ENCODE peak calls at places on chromosomes 16 and 17, in six cellular contexts. One of them, this sample, is unnamed.

GRCh38 chr16:57589374-57589773 is 39.1 kb upstream of the ADGRG1 start:
- DNase-seq in fibroblast of lung: no peak
- DNase-seq in A549: no peak
- DNase-seq in neural crest cell: no peak
- DNase-seq in ascending aorta: no peak
- DNase-seq in HFFc6: no peak
- DNase-seq in this sample: peak

GRCh38 chr16:56183266-56183665 is 8.0 kb upstream of the GNAO1 start:
- DNase-seq in HFFc6: no peak
- DNase-seq in neural crest cell: no peak
- DNase-seq in A549: no peak
- DNase-seq in ascending aorta: no peak
- DNase-seq in fibroblast of lung: no peak
- DNase-seq in this sample: no peak

GRCh38 chr17:1766382-1767135 is 4.7 kb downstream of the SERPINF1 start:
- DNase-seq in neural crest cell: no peak
- DNase-seq in fibroblast of lung: no peak
- DNase-seq in A549: no peak
- DNase-seq in HFFc6: no peak
- DNase-seq in ascending aorta: no peak
- DNase-seq in this sample: no peak

GRCh38 chr17:18020971-18021370 is 18.0 kb downstream of the ATPAF2 start:
- DNase-seq in ascending aorta: no peak
- DNase-seq in A549: no peak
- DNase-seq in neural crest cell: no peak
- DNase-seq in fibroblast of lung: no peak
- DNase-seq in HFFc6: no peak
- DNase-seq in this sample: no peak

GRCh38 chr17:494601-495195 is 142.1 kb upstream of the RPH3AL start:
- DNase-seq in neural crest cell: no peak
- DNase-seq in ascending aorta: no peak
- DNase-seq in fibroblast of lung: no peak
- DNase-seq in A549: no peak
- DNase-seq in HFFc6: no peak
- DNase-seq in this sample: no peak

GRCh38 chr17:9162275-9162985 is 141.1 kb downstream of the NTN1 start:
- DNase-seq in ascending aorta: peak
- DNase-seq in fibroblast of lung: no peak
- DNase-seq in neural crest cell: peak
- DNase-seq in A549: peak
- DNase-seq in HFFc6: no peak
- DNase-seq in this sample: no peak

GRCh38 chr17:82380860-82381702 is 9.5 kb downstream of the UTS2R start:
- DNase-seq in ascending aorta: no peak
- DNase-seq in neural crest cell: no peak
- DNase-seq in HFFc6: no peak
- DNase-seq in fibroblast of lung: no peak
- DNase-seq in A549: no peak
- DNase-seq in this sample: no peak

GRCh38 chr16:27460663-27461482 is 58.9 kb downstream of the IL21R start:
- DNase-seq in fibroblast of lung: no peak
- DNase-seq in A549: no peak
- DNase-seq in ascending aorta: no peak
- DNase-seq in neural crest cell: no peak
- DNase-seq in HFFc6: no peak
- DNase-seq in this sample: no peak

GRCh38 chr16:2513405-2514332 is at the start of gene ATP6V0C:
- DNase-seq in fibroblast of lung: peak
- DNase-seq in ascending aorta: peak
- DNase-seq in HFFc6: peak
- DNase-seq in A549: peak
- DNase-seq in neural crest cell: peak
- DNase-seq in this sample: peak

GRCh38 chr16:31149894-31150890 is at the start of gene PRSS36:
- DNase-seq in A549: no peak
- DNase-seq in HFFc6: no peak
- DNase-seq in fibroblast of lung: no peak
- DNase-seq in neural crest cell: no peak
- DNase-seq in ascending aorta: no peak
- DNase-seq in this sample: no peak

GRCh38 chr17:18988546-18989173 is 15.9 kb downstream of the FAM83G start:
- DNase-seq in A549: no peak
- DNase-seq in fibroblast of lung: no peak
- DNase-seq in neural crest cell: no peak
- DNase-seq in HFFc6: no peak
- DNase-seq in ascending aorta: no peak
- DNase-seq in this sample: no peak

GRCh38 chr17:43784628-43785101 is 4.4 kb downstream of the CFAP97D1 start:
- DNase-seq in HFFc6: peak
- DNase-seq in A549: no peak
- DNase-seq in fibroblast of lung: peak
- DNase-seq in ascending aorta: no peak
- DNase-seq in neural crest cell: no peak
- DNase-seq in this sample: no peak

GRCh38 chr17:80182118-80182844 is 12.5 kb downstream of the CARD14 start:
- DNase-seq in neural crest cell: no peak
- DNase-seq in HFFc6: no peak
- DNase-seq in fibroblast of lung: no peak
- DNase-seq in ascending aorta: no peak
- DNase-seq in A549: no peak
- DNase-seq in this sample: no peak

GRCh38 chr16:4517812-4518211 is 20.8 kb downstream of the CDIP1 start:
- DNase-seq in A549: peak
- DNase-seq in fibroblast of lung: peak
- DNase-seq in neural crest cell: peak
- DNase-seq in ascending aorta: no peak
- DNase-seq in HFFc6: no peak
- DNase-seq in this sample: no peak

GRCh38 chr17:68740555-68741447 is 139.6 kb upstream of the FAM20A start:
- DNase-seq in ascending aorta: no peak
- DNase-seq in A549: peak
- DNase-seq in fibroblast of lung: no peak
- DNase-seq in neural crest cell: no peak
- DNase-seq in HFFc6: no peak
- DNase-seq in this sample: no peak
- TF ChIP-seq CTCF in ascending aorta: no peak
- TF ChIP-seq CTCF in A549: peak
- TF ChIP-seq CTCF in fibroblast of lung: no peak
- TF ChIP-seq CTCF in neural crest cell: peak
- TF ChIP-seq CTCF in HFFc6: peak
- TF ChIP-seq CTCF in this sample: peak

GRCh38 chr17:46770818-46771600 is 47.5 kb downstream of the WNT3 start:
- DNase-seq in neural crest cell: peak
- DNase-seq in ascending aorta: no peak
- DNase-seq in fibroblast of lung: peak
- DNase-seq in HFFc6: peak
- DNase-seq in A549: peak
- DNase-seq in this sample: no peak
- TF ChIP-seq CTCF in neural crest cell: peak
- TF ChIP-seq CTCF in ascending aorta: no peak
- TF ChIP-seq CTCF in fibroblast of lung: no peak
- TF ChIP-seq CTCF in HFFc6: peak
- TF ChIP-seq CTCF in A549: no peak
- TF ChIP-seq CTCF in this sample: no peak

GRCh38 chr16:81587626-81588160 is 143.1 kb downstream of the CMIP start:
- DNase-seq in neural crest cell: no peak
- DNase-seq in A549: no peak
- DNase-seq in fibroblast of lung: no peak
- DNase-seq in HFFc6: no peak
- DNase-seq in ascending aorta: no peak
- DNase-seq in this sample: no peak

GRCh38 chr16:81588326-81589081 is 143.9 kb downstream of the CMIP start:
- DNase-seq in neural crest cell: no peak
- DNase-seq in A549: no peak
- DNase-seq in HFFc6: no peak
- DNase-seq in fibroblast of lung: no peak
- DNase-seq in ascending aorta: no peak
- DNase-seq in this sample: no peak

GRCh38 chr16:81586421-81586820 is 141.8 kb downstream of the CMIP start:
- DNase-seq in ascending aorta: no peak
- DNase-seq in HFFc6: peak
- DNase-seq in neural crest cell: no peak
- DNase-seq in fibroblast of lung: no peak
- DNase-seq in A549: no peak
- DNase-seq in this sample: no peak

GRCh38 chr16:81585785-81586184 is 141.2 kb downstream of the CMIP start:
- DNase-seq in fibroblast of lung: no peak
- DNase-seq in ascending aorta: no peak
- DNase-seq in neural crest cell: no peak
- DNase-seq in A549: no peak
- DNase-seq in HFFc6: no peak
- DNase-seq in this sample: no peak

GRCh38 chr16:81586976-81587625 is 142.5 kb downstream of the CMIP start:
- DNase-seq in HFFc6: no peak
- DNase-seq in ascending aorta: no peak
- DNase-seq in fibroblast of lung: no peak
- DNase-seq in A549: no peak
- DNase-seq in neural crest cell: no peak
- DNase-seq in this sample: no peak
- TF ChIP-seq CTCF in HFFc6: no peak
- TF ChIP-seq CTCF in ascending aorta: no peak
- TF ChIP-seq CTCF in fibroblast of lung: no peak
- TF ChIP-seq CTCF in A549: no peak
- TF ChIP-seq CTCF in neural crest cell: no peak
- TF ChIP-seq CTCF in this sample: no peak

DNA sequence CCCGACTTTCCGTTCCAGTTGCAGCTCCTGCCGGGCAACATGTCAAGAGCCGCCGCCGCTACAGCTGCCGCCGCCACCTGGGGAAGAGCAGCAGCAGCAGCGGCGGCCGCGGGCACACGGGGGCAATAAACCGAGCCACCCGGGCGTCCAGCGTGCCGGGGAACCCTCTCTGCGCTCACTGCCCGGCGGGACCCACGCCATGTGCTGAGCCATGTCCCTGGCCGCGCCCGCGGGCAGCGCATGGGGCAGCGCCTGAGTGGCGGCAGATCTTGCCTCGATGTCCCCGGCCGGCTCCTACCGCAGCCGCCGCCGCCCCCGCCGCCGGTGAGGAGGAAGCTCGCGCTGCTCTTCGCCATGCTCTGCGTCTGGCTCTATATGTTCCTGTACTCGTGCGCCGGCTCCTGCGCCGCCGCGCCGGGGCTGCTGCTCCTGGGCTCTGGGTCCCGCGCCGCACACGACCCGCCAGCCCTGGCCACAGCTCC is 439 bp downstream of the HS3ST3B1 start:
- DNase-seq in fibroblast of lung: no peak
- DNase-seq in ascending aorta: no peak
- DNase-seq in HFFc6: no peak
- DNase-seq in neural crest cell: no peak
- DNase-seq in A549: peak
- DNase-seq in this sample: no peak
- TF ChIP-seq CTCF in fibroblast of lung: no peak
- TF ChIP-seq CTCF in ascending aorta: no peak
- TF ChIP-seq CTCF in HFFc6: peak
- TF ChIP-seq CTCF in neural crest cell: peak
- TF ChIP-seq CTCF in A549: peak
- TF ChIP-seq CTCF in this sample: no peak

GRCh38 chr16:10743227-10743609 is 424 bp upstream of the NUBP1 start:
- DNase-seq in fibroblast of lung: no peak
- DNase-seq in HFFc6: no peak
- DNase-seq in ascending aorta: no peak
- DNase-seq in neural crest cell: no peak
- DNase-seq in A549: peak
- DNase-seq in this sample: no peak

GRCh38 chr16:10744370-10745030 is 858 bp downstream of the NUBP1 start:
- DNase-seq in ascending aorta: no peak
- DNase-seq in A549: peak
- DNase-seq in fibroblast of lung: no peak
- DNase-seq in neural crest cell: no peak
- DNase-seq in HFFc6: peak
- DNase-seq in this sample: no peak

GRCh38 chr16:10741844-10742243 is 1.8 kb upstream of the NUBP1 start:
- DNase-seq in A549: no peak
- DNase-seq in ascending aorta: no peak
- DNase-seq in fibroblast of lung: peak
- DNase-seq in neural crest cell: no peak
- DNase-seq in HFFc6: no peak
- DNase-seq in this sample: no peak

GRCh38 chr16:10745856-10746255 is 2.2 kb downstream of the NUBP1 start:
- DNase-seq in HFFc6: no peak
- DNase-seq in fibroblast of lung: no peak
- DNase-seq in A549: no peak
- DNase-seq in ascending aorta: no peak
- DNase-seq in neural crest cell: no peak
- DNase-seq in this sample: no peak

DNA sequence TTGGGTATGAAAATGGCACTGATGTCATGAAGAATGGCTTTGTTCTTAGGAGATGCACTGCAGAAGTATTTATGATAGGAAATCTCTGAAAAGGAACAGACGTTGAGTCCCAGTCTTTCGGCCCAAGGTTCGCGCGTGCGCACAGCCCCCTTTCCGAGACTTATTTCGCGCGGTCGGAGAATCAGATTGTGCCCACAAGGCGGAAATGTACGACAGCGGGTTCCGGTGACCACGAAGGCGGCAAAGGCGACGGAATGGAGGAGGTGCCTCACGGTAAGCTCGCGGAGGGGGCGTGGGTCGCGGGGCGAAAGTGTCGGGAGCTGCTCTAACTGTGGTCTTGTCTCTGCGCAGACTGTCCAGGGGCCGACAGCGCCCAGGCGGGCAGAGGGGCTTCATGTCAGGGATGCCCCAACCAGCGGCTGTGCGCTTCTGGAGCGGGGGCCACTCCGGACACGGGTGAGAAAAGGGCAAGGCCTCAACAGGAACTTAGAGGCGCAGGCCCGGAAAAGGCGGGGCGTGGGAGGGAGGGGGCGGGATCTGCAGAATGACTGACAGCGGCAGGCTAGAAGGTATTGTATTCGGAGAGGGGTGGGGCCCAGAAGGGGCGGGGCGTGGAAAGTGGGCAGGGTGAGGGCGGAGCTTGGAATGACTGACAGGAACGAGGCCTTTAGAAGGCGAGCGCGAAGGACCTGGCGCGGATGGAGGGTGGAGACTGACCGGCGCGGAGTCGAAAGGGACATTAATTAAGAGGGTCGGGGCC is at the start of gene NUBP1:
- DNase-seq in HFFc6: peak
- DNase-seq in ascending aorta: peak
- DNase-seq in fibroblast of lung: peak
- DNase-seq in neural crest cell: peak
- DNase-seq in A549: peak
- DNase-seq in this sample: peak
- TF ChIP-seq CTCF in HFFc6: no peak
- TF ChIP-seq CTCF in ascending aorta: no peak
- TF ChIP-seq CTCF in fibroblast of lung: no peak
- TF ChIP-seq CTCF in neural crest cell: no peak
- TF ChIP-seq CTCF in A549: no peak
- TF ChIP-seq CTCF in this sample: no peak

This sample was measured in GM12878.